ENCODE peak calls at places on chromosomes 12 and 14, in five cellular contexts. One of them, this sample, is unnamed.
A peak's percentile ranks its signal among the peaks of the same experiment; 100 is the strongest.

GRCh38 chr14:93081875-93082570 is 33.7 kb downstream of the ITPK1 start:
- DNase-seq in stromal cell of bone marrow: no peak
- DNase-seq in iPS-NIHi11: no peak
- DNase-seq in mesenteric fat pad: no peak
- DNase-seq in hepatocyte: no peak
- DNase-seq in this sample: no peak

GRCh38 chr14:24315807-24316596 is 4.7 kb downstream of the LTB4R start:
- DNase-seq in iPS-NIHi11: peak; percentile 65
- DNase-seq in stromal cell of bone marrow: no peak
- DNase-seq in mesenteric fat pad: no peak
- DNase-seq in hepatocyte: no peak
- DNase-seq in this sample: no peak

GRCh38 chr12:34398706-34399630 is 376.7 kb downstream of the ALG10 start:
- DNase-seq in stromal cell of bone marrow: no peak
- DNase-seq in hepatocyte: peak; percentile 2
- DNase-seq in mesenteric fat pad: peak; percentile 82
- DNase-seq in iPS-NIHi11: peak; percentile 1
- DNase-seq in this sample: no peak

GRCh38 chr12:442235-442884 is 17.4 kb upstream of the B4GALNT3 start:
- DNase-seq in stromal cell of bone marrow: no peak
- DNase-seq in hepatocyte: peak; percentile 72
- DNase-seq in mesenteric fat pad: no peak
- DNase-seq in iPS-NIHi11: peak; percentile 80
- DNase-seq in this sample: peak; percentile 55

GRCh38 chr14:72605096-72605920 is 288.6 kb downstream of the DPF3 start:
- DNase-seq in iPS-NIHi11: no peak
- DNase-seq in hepatocyte: no peak
- DNase-seq in stromal cell of bone marrow: no peak
- DNase-seq in mesenteric fat pad: no peak
- DNase-seq in this sample: no peak

GRCh38 chr12:3646561-3647241 is 106.2 kb downstream of the CRACR2A start:
- DNase-seq in stromal cell of bone marrow: no peak
- DNase-seq in hepatocyte: no peak
- DNase-seq in iPS-NIHi11: no peak
- DNase-seq in mesenteric fat pad: no peak
- DNase-seq in this sample: no peak

GRCh38 chr12:50220357-50221061 is 53.3 kb upstream of the CERS5 start:
- DNase-seq in iPS-NIHi11: no peak
- DNase-seq in stromal cell of bone marrow: peak; percentile 55
- DNase-seq in mesenteric fat pad: no peak
- DNase-seq in hepatocyte: peak; percentile 59
- DNase-seq in this sample: peak; percentile 92

GRCh38 chr12:20272801-20273200 is 95.5 kb upstream of the PDE3A start:
- DNase-seq in stromal cell of bone marrow: peak; percentile 69
- DNase-seq in hepatocyte: no peak
- DNase-seq in mesenteric fat pad: no peak
- DNase-seq in iPS-NIHi11: no peak
- DNase-seq in this sample: peak; percentile 67

GRCh38 chr12:22740656-22741350 is 115.8 kb downstream of the ETNK1 start:
- DNase-seq in mesenteric fat pad: no peak
- DNase-seq in stromal cell of bone marrow: no peak
- DNase-seq in hepatocyte: no peak
- DNase-seq in iPS-NIHi11: no peak
- DNase-seq in this sample: no peak

GRCh38 chr12:66066071-66066928 is 64.2 kb downstream of the LLPH start:
- DNase-seq in stromal cell of bone marrow: no peak
- DNase-seq in mesenteric fat pad: no peak
- DNase-seq in iPS-NIHi11: peak; percentile 24
- DNase-seq in hepatocyte: no peak
- DNase-seq in this sample: peak; percentile 22

GRCh38 chr12:127881371-127882140 is 385.4 kb upstream of the TMEM132C start:
- DNase-seq in mesenteric fat pad: no peak
- DNase-seq in iPS-NIHi11: no peak
- DNase-seq in hepatocyte: no peak
- DNase-seq in stromal cell of bone marrow: no peak
- DNase-seq in this sample: no peak

GRCh38 chr14:23559010-23559920 is 3.2 kb downstream of the THTPA start:
- DNase-seq in stromal cell of bone marrow: no peak
- DNase-seq in iPS-NIHi11: peak; percentile 64
- DNase-seq in mesenteric fat pad: no peak
- DNase-seq in hepatocyte: peak; percentile 79
- DNase-seq in this sample: peak; percentile 72

GRCh38 chr14:103500148-103500990 is 22.3 kb downstream of the CKB start:
- DNase-seq in hepatocyte: peak; percentile 96
- DNase-seq in stromal cell of bone marrow: peak; percentile 67
- DNase-seq in mesenteric fat pad: peak; percentile 94
- DNase-seq in iPS-NIHi11: peak; percentile 85
- DNase-seq in this sample: peak; percentile 91

GRCh38 chr12:8943565-8944186 is 5.8 kb downstream of the M6PR start:
- DNase-seq in mesenteric fat pad: no peak
- DNase-seq in hepatocyte: no peak
- DNase-seq in stromal cell of bone marrow: no peak
- DNase-seq in iPS-NIHi11: no peak
- DNase-seq in this sample: no peak

GRCh38 chr12:116673713-116674112 is 64.2 kb downstream of the SPRING1 start:
- DNase-seq in mesenteric fat pad: peak; percentile 12
- DNase-seq in hepatocyte: no peak
- DNase-seq in iPS-NIHi11: no peak
- DNase-seq in stromal cell of bone marrow: no peak
- DNase-seq in this sample: no peak

GRCh38 chr14:21541413-21542074 is 15.4 kb upstream of the SALL2 start:
- DNase-seq in iPS-NIHi11: no peak
- DNase-seq in stromal cell of bone marrow: no peak
- DNase-seq in mesenteric fat pad: no peak
- DNase-seq in hepatocyte: no peak
- DNase-seq in this sample: no peak

GRCh38 chr14:105864116-105864515 is 337.7 kb downstream of the TMEM121 start:
- DNase-seq in stromal cell of bone marrow: no peak
- DNase-seq in mesenteric fat pad: no peak
- DNase-seq in hepatocyte: no peak
- DNase-seq in iPS-NIHi11: peak; percentile 1
- DNase-seq in this sample: no peak

GRCh38 chr12:44930972-44931600 is 55.0 kb upstream of the NELL2 start:
- DNase-seq in mesenteric fat pad: no peak
- DNase-seq in hepatocyte: peak; percentile 88
- DNase-seq in iPS-NIHi11: peak; percentile 55
- DNase-seq in stromal cell of bone marrow: peak; percentile 41
- DNase-seq in this sample: peak; percentile 81

GRCh38 chr12:46342562-46343033 is 30.0 kb downstream of the SLC38A2 start:
- DNase-seq in iPS-NIHi11: peak; percentile 17
- DNase-seq in hepatocyte: peak; percentile 43
- DNase-seq in stromal cell of bone marrow: no peak
- DNase-seq in mesenteric fat pad: no peak
- DNase-seq in this sample: peak; percentile 58

GRCh38 chr12:121238604-121239334 is 28.8 kb downstream of the P2RX4 start:
- DNase-seq in iPS-NIHi11: peak; percentile 65
- DNase-seq in stromal cell of bone marrow: no peak
- DNase-seq in hepatocyte: no peak
- DNase-seq in mesenteric fat pad: no peak
- DNase-seq in this sample: no peak

GRCh38 chr12:2317819-2318218 is 265.0 kb downstream of the CACNA1C start:
- DNase-seq in mesenteric fat pad: no peak
- DNase-seq in stromal cell of bone marrow: no peak
- DNase-seq in hepatocyte: no peak
- DNase-seq in iPS-NIHi11: peak; percentile 59
- DNase-seq in this sample: no peak

GRCh38 chr14:52051861-52052260 is 17.0 kb downstream of the NID2 start:
- DNase-seq in stromal cell of bone marrow: no peak
- DNase-seq in iPS-NIHi11: no peak
- DNase-seq in mesenteric fat pad: no peak
- DNase-seq in hepatocyte: no peak
- DNase-seq in this sample: peak; percentile 38

GRCh38 chr14:24481622-24482324 is 26.3 kb downstream of the CMA1 start:
- DNase-seq in mesenteric fat pad: no peak
- DNase-seq in stromal cell of bone marrow: no peak
- DNase-seq in hepatocyte: peak; percentile 46
- DNase-seq in iPS-NIHi11: peak; percentile 98
- DNase-seq in this sample: peak; percentile 43

This sample was measured in cardiac fibroblast.